ENCODE peak calls at places on chromosomes 6 and 20, in seven cellular contexts. X is tibial artery; Y is G401; H is stimulated activated CD4-positive, alpha-beta T cell treated with anti-CD3 and anti-CD28 coated beads, Interleukin-4, amount 100 ng/mL, for 24 hours; I is adipocyte; S is Daoy; D is left ventricle myocardium inferior. U is an unnamed sample.

GRCh38 chr6:137588472-137588871 is 94.3 kb upstream of the OLIG3 start:
- DNase-seq in X (no peak), D (no peak), I (no peak), S (no peak), H (no peak), Y (no peak), U (no peak)

GRCh38 chr6:111870054-111870750 is 3.0 kb downstream of the FYN start:
- DNase-seq in Y (no peak), I (no peak), H (no peak), D (no peak), X (no peak), S (no peak), U (no peak)

GRCh38 chr6:44363377-44363926 is 21.0 kb downstream of the SPATS1 start:
- DNase-seq in X (no peak), H (no peak), D (no peak), Y (no peak), S (no peak), I (no peak), U (no peak)

GRCh38 chr6:167495506-167496391 is 170.9 kb downstream of the TTLL2 start:
- DNase-seq in D (no peak), I (no peak), Y (peak; percentile 60), H (no peak), S (no peak), X (no peak), U (no peak)

GRCh38 chr20:12458241-12458640 is 540.5 kb downstream of the BTBD3 start:
- DNase-seq in D (no peak), Y (no peak), I (no peak), H (no peak), S (no peak), X (no peak), U (no peak)

GRCh38 chr20:45303586-45304463 is 2.8 kb upstream of the RBPJL start:
- DNase-seq in S (peak; percentile 31), Y (no peak), D (no peak), I (no peak), X (no peak), H (no peak), U (no peak)

GRCh38 chr6:151675746-151676459 is 131.6 kb upstream of the ESR1 start:
- DNase-seq in Y (peak; percentile 19), H (peak; percentile 61), X (no peak), I (peak; percentile 54), S (peak; percentile 39), D (no peak), U (no peak)

GRCh38 chr6:128515550-128516513 is 4.6 kb downstream of the PTPRK start:
- DNase-seq in X (no peak), H (no peak), D (no peak), Y (no peak), S (peak; percentile 15), I (peak; percentile 57), U (no peak)

GRCh38 chr6:103002282-103002681 is 1608.8 kb downstream of the GRIK2 start:
- DNase-seq in X (no peak), I (no peak), S (no peak), D (no peak), H (no peak), Y (no peak), U (no peak)

GRCh38 chr20:36035720-36036119 is 67.3 kb downstream of the CNBD2 start:
- DNase-seq in I (no peak), X (no peak), H (no peak), Y (no peak), D (no peak), S (peak; percentile 87), U (no peak)

GRCh38 chr6:158041370-158041769 is 59.7 kb downstream of the SYNJ2 start:
- DNase-seq in D (peak; percentile 12), I (peak; percentile 25), X (peak; percentile 23), H (no peak), S (peak; percentile 72), Y (no peak), U (no peak)

GRCh38 chr20:32930701-32931100 is 72.0 kb downstream of the EFCAB8 start:
- DNase-seq in X (no peak), Y (no peak), I (no peak), S (no peak), D (no peak), H (no peak), U (no peak)

GRCh38 chr20:44601801-44602204 is 19.4 kb downstream of the PKIG start:
- DNase-seq in X (peak; percentile 87), Y (peak; percentile 16), H (no peak), S (peak; percentile 21), D (peak; percentile 78), I (peak; percentile 86), U (peak; percentile 75)

GRCh38 chr20:2759603-2760360 is 40.6 kb downstream of the CPXM1 start:
- DNase-seq in S (no peak), I (no peak), H (no peak), X (no peak), D (no peak), Y (no peak), U (no peak)

GRCh38 chr6:160733045-160733646 is 31.1 kb downstream of the PLG start:
- DNase-seq in I (peak; percentile 61), S (peak; percentile 61), H (peak; percentile 17), D (no peak), Y (peak; percentile 32), X (no peak), U (no peak)

GRCh38 chr6:4281341-4282293 is 146.2 kb upstream of the ECI2 start:
- DNase-seq in X (no peak), H (peak; percentile 8), Y (peak; percentile 79), D (peak; percentile 38), I (peak; percentile 28), S (peak; percentile 52), U (peak; percentile 82)

GRCh38 chr6:153677522-153677921 is 361.5 kb upstream of the OPRM1 start:
- DNase-seq in S (no peak), Y (no peak), H (no peak), D (no peak), I (no peak), X (no peak), U (no peak)

GRCh38 chr6:52691718-52692117 is 20.8 kb downstream of the TMEM14A start:
- DNase-seq in D (no peak), Y (no peak), I (peak; percentile 40), X (no peak), S (no peak), H (no peak), U (no peak)

GRCh38 chr6:41723936-41724637 is 11.3 kb downstream of the TFEB start:
- DNase-seq in H (no peak), I (no peak), S (no peak), D (no peak), Y (no peak), X (no peak), U (no peak)

GRCh38 chr6:105588116-105588710 is 185.3 kb upstream of the PREP start:
- DNase-seq in D (no peak), S (no peak), H (no peak), Y (no peak), I (no peak), X (no peak), U (no peak)

GRCh38 chr6:133092771-133093170 is 148.4 kb upstream of the EYA4 start:
- DNase-seq in X (no peak), I (no peak), H (no peak), D (no peak), S (no peak), Y (no peak), U (no peak)

GRCh38 chr6:76742919-76743318 is 670.5 kb upstream of the IMPG1 start:
- DNase-seq in Y (no peak), X (no peak), I (no peak), S (no peak), D (no peak), H (no peak), U (no peak)

GRCh38 chr20:11716239-11716944 is 201.3 kb upstream of the BTBD3 start:
- DNase-seq in H (no peak), D (no peak), I (peak; percentile 81), S (peak; percentile 77), X (no peak), Y (peak; percentile 41), U (no peak)

GRCh38 chr6:85041376-85041775 is 277.0 kb upstream of the TBX18 start:
- DNase-seq in I (no peak), S (peak; percentile 23), X (no peak), H (no peak), D (no peak), Y (no peak), U (no peak)

GRCh38 chr6:111973897-111974639 is 79.8 kb upstream of the CCN6 start:
- DNase-seq in S (peak; percentile 28), D (no peak), H (no peak), Y (no peak), I (peak; percentile 52), X (no peak), U (no peak)

GRCh38 chr6:15499591-15499990 is 163.2 kb downstream of the DTNBP1 start:
- DNase-seq in H (no peak), Y (no peak), X (no peak), D (no peak), S (no peak), I (no peak), U (no peak)

GRCh38 chr6:24990227-24990843 is 54.6 kb upstream of the RIPOR2 start:
- DNase-seq in D (no peak), I (no peak), H (no peak), S (peak; percentile 39), Y (no peak), X (no peak), U (no peak)

U was measured in gastrocnemius medialis.